ENCODE peak calls at places on chromosomes 1 and 21, in four cellular contexts. D, I, U and F are unnamed samples. For H3K36me3, the result is how much of the 10 kb centered on the place peaks cover.

GRCh38 chr1:37670133-37670532 is 22.2 kb upstream of the CDCA8 start:
- DNase-seq in D (no peak), U (no peak), I (no peak), F (no peak)

GRCh38 chr1:192099328-192099727 is 58.9 kb upstream of the RGS18 start:
- DNase-seq in D (no peak), I (no peak), U (no peak), F (no peak)

GRCh38 chr1:56509713-56510641 is 69.4 kb downstream of the PLPP3 start:
- DNase-seq in D (no peak), U (no peak), I (no peak), F (no peak)

GRCh38 chr1:38045431-38046332 is 911 bp downstream of the POU3F1 start:
- DNase-seq in I (peak), U (no peak), D (no peak), F (no peak)

GRCh38 chr21:41634858-41635257 is 126.9 kb upstream of the TMPRSS2 start:
- DNase-seq in D (no peak), U (no peak), I (no peak), F (no peak)

GRCh38 chr1:14340244-14340800 is 258.2 kb upstream of the KAZN start:
- DNase-seq in D (no peak), I (no peak), U (no peak), F (no peak)

GRCh38 chr1:207832796-207833195 is 78.1 kb downstream of the CD34 start:
- DNase-seq in I (no peak), D (no peak), U (no peak), F (no peak)

GRCh38 chr1:201374376-201374775 is 3.1 kb downstream of the TNNT2 start:
- DNase-seq in I (no peak), D (no peak), U (no peak), F (no peak)

GRCh38 chr21:38500073-38500472 is 1.8 kb upstream of the ERG start:
- DNase-seq in D (no peak), U (no peak), I (no peak), F (no peak)

GRCh38 chr1:156012051-156012817 is 8.5 kb downstream of the SSR2 start:
- DNase-seq in U (peak), D (no peak), I (no peak), F (peak)
- TF ChIP-seq CTCF in U (no peak), D (no peak), I (no peak), F (no peak)

GRCh38 chr1:46705408-46705807 is 13.5 kb downstream of the EFCAB14 start:
- DNase-seq in D (no peak), U (no peak), I (no peak), F (no peak)
- H3K4me3 ChIP-seq in D (no peak), U (no peak), I (no peak), F (no peak)

GRCh38 chr1:40983286-40983685 is 3.8 kb downstream of the CTPS1 start:
- DNase-seq in D (no peak), U (no peak), I (no peak), F (no peak)

GRCh38 chr1:40984531-40984930 is 5.0 kb downstream of the CTPS1 start:
- DNase-seq in U (no peak), I (no peak), D (no peak), F (no peak)

GRCh38 chr1:40984066-40984465 is 4.6 kb downstream of the CTPS1 start:
- DNase-seq in U (no peak), I (no peak), D (no peak), F (no peak)

GRCh38 chr1:40981702-40982448 is 2.4 kb downstream of the CTPS1 start:
- DNase-seq in D (no peak), U (no peak), I (no peak), F (no peak)

DNA sequence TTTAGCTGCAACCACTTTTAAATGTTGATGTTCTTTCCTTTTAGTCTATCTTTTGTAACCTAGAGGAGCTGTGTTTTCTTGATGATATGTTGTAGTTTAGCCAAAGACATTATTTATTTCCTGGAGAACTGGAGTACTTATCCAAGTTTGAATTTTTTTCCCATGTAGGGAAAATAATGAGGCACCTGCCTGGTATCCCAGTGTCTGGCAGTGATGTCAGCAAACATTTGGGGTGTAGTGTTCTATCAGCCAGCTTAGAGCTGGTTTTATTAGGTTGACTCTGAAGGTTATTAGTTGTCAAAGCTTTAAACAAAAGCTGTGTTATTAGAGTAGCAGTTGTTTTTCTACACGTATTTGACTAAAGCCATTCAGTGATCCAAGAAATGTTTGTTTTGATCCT is 3.2 kb downstream of the CTPS1 start:
- DNase-seq in U (no peak), I (no peak), D (no peak), F (no peak)
- H3K36me3 ChIP-seq in U (under half), I (under half), D (under half), F (under half)

GRCh38 chr21:45952974-45953373 is 28.6 kb upstream of the COL6A1 start:
- DNase-seq in I (no peak), U (no peak), D (no peak), F (no peak)

GRCh38 chr21:45954921-45955320 is 26.6 kb upstream of the COL6A1 start:
- DNase-seq in D (no peak), I (no peak), U (no peak), F (no peak)

GRCh38 chr21:45951676-45952075 is 29.9 kb upstream of the COL6A1 start:
- DNase-seq in D (no peak), U (no peak), I (no peak), F (no peak)

GRCh38 chr21:45957551-45957950 is 24.0 kb upstream of the COL6A1 start:
- DNase-seq in D (peak), I (no peak), U (no peak), F (no peak)

DNA sequence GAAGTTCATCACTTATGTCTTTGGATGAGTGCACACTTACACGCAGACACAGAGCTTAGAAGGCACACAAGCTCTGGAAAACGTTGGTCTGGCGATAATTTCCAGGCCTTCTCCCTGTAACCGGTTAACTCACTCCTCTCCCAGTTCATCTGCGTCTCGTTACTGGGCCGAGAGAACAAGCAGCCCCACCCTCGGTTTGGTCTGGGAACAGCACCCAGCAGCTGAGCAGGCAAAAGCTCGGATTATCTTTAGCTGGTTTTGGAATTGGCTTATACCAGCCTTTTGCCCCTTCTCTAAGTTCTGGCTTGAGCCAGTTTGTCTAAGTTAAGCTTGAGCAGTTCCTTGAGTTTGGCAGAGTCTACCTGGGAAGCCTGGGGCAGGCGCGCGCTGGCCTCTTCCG is 27.3 kb upstream of the COL6A1 start:
- DNase-seq in U (no peak), I (peak), D (no peak), F (no peak)
- TF ChIP-seq CTCF in U (no peak), I (no peak), D (peak), F (no peak)

GRCh38 chr1:69520326-69520725 is 47.4 kb upstream of the LRRC7 start:
- DNase-seq in I (no peak), U (no peak), D (no peak), F (no peak)
- H3K4me3 ChIP-seq in I (no peak), U (no peak), D (no peak), F (no peak)

GRCh38 chr21:44965251-44966022 is 25.6 kb downstream of the SLX9 start:
- DNase-seq in U (no peak), D (no peak), I (no peak), F (no peak)

GRCh38 chr21:44966135-44967081 is 26.6 kb downstream of the SLX9 start:
- DNase-seq in U (no peak), I (peak), D (no peak), F (no peak)

GRCh38 chr21:44969965-44970755 is 30.3 kb downstream of the SLX9 start:
- DNase-seq in D (no peak), I (no peak), U (no peak), F (no peak)

GRCh38 chr21:44969066-44969649 is 29.3 kb downstream of the SLX9 start:
- DNase-seq in D (no peak), U (no peak), I (no peak), F (no peak)

GRCh38 chr21:44967082-44968047 is 27.5 kb downstream of the SLX9 start:
- DNase-seq in D (no peak), I (no peak), U (no peak), F (no peak)
- H3K36me3 ChIP-seq in D (under half), I (under half), U (under half), F (under half)

GRCh38 chr1:54507471-54507870 is 40.6 kb upstream of the ACOT11 start:
- DNase-seq in U (no peak), D (no peak), I (no peak), F (no peak)
- TF ChIP-seq CTCF in U (no peak), D (no peak), I (no peak), F (no peak)

GRCh38 chr1:27598902-27599528 is 4.9 kb downstream of the AHDC1 start:
- DNase-seq in U (no peak), D (peak), I (no peak), F (no peak)

GRCh38 chr1:27601771-27602509 is 2.0 kb downstream of the AHDC1 start:
- DNase-seq in D (peak), U (no peak), I (peak), F (no peak)

GRCh38 chr1:27601321-27601770 is 2.6 kb downstream of the AHDC1 start:
- DNase-seq in D (no peak), U (no peak), I (no peak), F (no peak)

GRCh38 chr1:27599605-27600499 is 4.1 kb downstream of the AHDC1 start:
- DNase-seq in D (no peak), U (no peak), I (peak), F (no peak)

DNA sequence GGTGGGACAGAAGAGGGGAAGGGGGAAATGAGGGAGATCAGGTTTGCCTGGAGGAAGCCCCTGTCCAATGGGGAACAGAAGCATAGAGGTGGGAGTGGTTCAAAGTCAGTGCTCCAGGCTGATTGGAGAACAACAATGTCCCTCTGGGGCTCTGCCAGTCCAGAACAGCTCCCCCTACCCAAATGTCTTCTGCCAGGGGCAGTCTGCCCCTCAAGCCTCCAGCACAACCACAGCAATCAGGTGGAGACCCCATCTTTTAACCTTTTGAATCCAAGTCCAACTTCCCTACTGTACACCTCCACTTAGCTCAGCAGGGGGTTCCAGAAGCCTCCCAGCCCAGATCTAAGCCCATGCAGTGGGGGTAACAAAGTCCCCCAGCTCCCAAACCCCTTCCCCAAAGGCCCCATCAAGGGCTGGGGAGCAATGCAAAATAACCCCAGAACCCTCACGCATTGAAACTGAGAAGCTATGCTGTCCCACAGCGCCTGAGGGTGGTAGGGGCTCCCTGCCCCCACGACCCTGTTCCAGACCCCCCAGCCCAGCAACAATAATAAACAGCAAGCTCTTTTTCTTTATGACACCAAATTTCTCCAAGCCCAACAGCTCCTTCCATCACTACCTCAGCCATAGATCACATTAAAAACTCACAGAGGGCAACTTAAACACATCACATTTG is 3.3 kb downstream of the AHDC1 start:
- DNase-seq in D (no peak), I (peak), U (no peak), F (no peak)
- H3K4me3 ChIP-seq in D (peak), I (no peak), U (no peak), F (no peak)

GRCh38 chr1:108140177-108140576 is 60.0 kb downstream of the SLC25A24 start:
- DNase-seq in U (no peak), D (no peak), I (no peak), F (no peak)
- H3K36me3 ChIP-seq in U (under half), D (half or more), I (half or more), F (under half)

DNA sequence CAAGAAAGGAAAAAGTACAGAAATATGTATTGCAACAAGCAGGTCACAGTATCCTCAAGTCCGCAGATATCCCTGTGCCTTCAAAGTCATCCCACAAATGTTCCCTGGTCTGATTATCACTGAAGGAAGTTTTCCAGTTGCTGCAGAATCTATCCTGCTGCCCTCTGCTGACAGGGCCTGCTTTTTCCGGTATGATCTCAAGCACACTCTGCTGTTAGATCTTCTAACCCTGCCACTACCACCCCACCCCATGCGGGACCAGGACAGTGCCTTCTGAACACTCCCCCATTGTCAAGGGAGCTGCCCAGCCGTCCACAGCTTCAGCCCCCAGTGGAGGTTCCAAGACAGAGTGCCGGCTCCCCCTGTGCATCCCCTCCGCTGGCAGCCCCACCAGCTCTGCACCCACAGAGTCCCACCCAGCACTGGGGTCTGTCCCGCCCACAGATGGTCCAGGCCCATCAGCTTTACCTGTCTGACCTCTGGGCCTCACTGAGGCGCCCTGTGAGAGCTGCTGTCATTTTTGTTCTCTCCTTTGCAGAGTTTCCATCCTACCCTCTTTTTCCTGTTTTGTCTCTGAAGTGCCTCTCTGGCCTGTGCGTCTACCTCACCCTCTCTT is 27.9 kb downstream of the FAM163A start:
- DNase-seq in D (no peak), I (no peak), U (no peak), F (no peak)
- TF ChIP-seq CTCF in D (no peak), I (no peak), U (no peak), F (no peak)